ENCODE peak calls at places on chromosomes 7 and 10, in six cellular contexts. One of them, this sample, is unnamed.
A peak's percentile ranks its signal among the peaks of the same experiment; 100 is the strongest.

GRCh38 chr7:152986369-152986768 is 226.8 kb downstream of the ACTR3B start:
- DNase-seq in activated CD4-positive, CD25-positive, alpha-beta regulatory T cell treated with anti-CD3 and anti-CD28 coated beads, Interleukin-2, amount 50 U/mL, for 72 hours: no peak
- DNase-seq in HCT116: no peak
- DNase-seq in ureter: no peak
- DNase-seq in iris pigment epithelial cell: no peak
- DNase-seq in memory B cell: no peak
- DNase-seq in this sample: no peak

GRCh38 chr10:118374404-118374803 is 32.3 kb upstream of the FAM204A start:
- DNase-seq in activated CD4-positive, CD25-positive, alpha-beta regulatory T cell treated with anti-CD3 and anti-CD28 coated beads, Interleukin-2, amount 50 U/mL, for 72 hours: no peak
- DNase-seq in HCT116: no peak
- DNase-seq in ureter: no peak
- DNase-seq in iris pigment epithelial cell: peak; percentile 45
- DNase-seq in memory B cell: no peak
- DNase-seq in this sample: no peak

GRCh38 chr10:68720793-68721672 is at the start of gene CCAR1:
- DNase-seq in activated CD4-positive, CD25-positive, alpha-beta regulatory T cell treated with anti-CD3 and anti-CD28 coated beads, Interleukin-2, amount 50 U/mL, for 72 hours: peak; percentile 95
- DNase-seq in HCT116: peak; percentile 97
- DNase-seq in ureter: peak; percentile 96
- DNase-seq in iris pigment epithelial cell: peak; percentile 99
- DNase-seq in memory B cell: peak; percentile 96
- DNase-seq in this sample: peak; percentile 96

GRCh38 chr10:88409824-88410223 is 173.3 kb downstream of the RNLS start:
- DNase-seq in activated CD4-positive, CD25-positive, alpha-beta regulatory T cell treated with anti-CD3 and anti-CD28 coated beads, Interleukin-2, amount 50 U/mL, for 72 hours: no peak
- DNase-seq in HCT116: no peak
- DNase-seq in ureter: no peak
- DNase-seq in iris pigment epithelial cell: no peak
- DNase-seq in memory B cell: no peak
- DNase-seq in this sample: no peak

GRCh38 chr7:45098983-45099839 is 10.4 kb upstream of the NACAD start:
- DNase-seq in activated CD4-positive, CD25-positive, alpha-beta regulatory T cell treated with anti-CD3 and anti-CD28 coated beads, Interleukin-2, amount 50 U/mL, for 72 hours: no peak
- DNase-seq in HCT116: no peak
- DNase-seq in ureter: no peak
- DNase-seq in iris pigment epithelial cell: no peak
- DNase-seq in memory B cell: no peak
- DNase-seq in this sample: no peak

GRCh38 chr10:113221756-113222168 is 271.7 kb downstream of the TCF7L2 start:
- DNase-seq in activated CD4-positive, CD25-positive, alpha-beta regulatory T cell treated with anti-CD3 and anti-CD28 coated beads, Interleukin-2, amount 50 U/mL, for 72 hours: no peak
- DNase-seq in HCT116: peak; percentile 56
- DNase-seq in ureter: no peak
- DNase-seq in iris pigment epithelial cell: peak; percentile 13
- DNase-seq in memory B cell: no peak
- DNase-seq in this sample: no peak

GRCh38 chr10:125559210-125559609 is 123.8 kb downstream of the TEX36 start:
- DNase-seq in activated CD4-positive, CD25-positive, alpha-beta regulatory T cell treated with anti-CD3 and anti-CD28 coated beads, Interleukin-2, amount 50 U/mL, for 72 hours: no peak
- DNase-seq in HCT116: no peak
- DNase-seq in ureter: no peak
- DNase-seq in iris pigment epithelial cell: no peak
- DNase-seq in memory B cell: no peak
- DNase-seq in this sample: no peak

GRCh38 chr7:112296416-112296815 is 89.9 kb downstream of the ZNF277 start:
- DNase-seq in activated CD4-positive, CD25-positive, alpha-beta regulatory T cell treated with anti-CD3 and anti-CD28 coated beads, Interleukin-2, amount 50 U/mL, for 72 hours: no peak
- DNase-seq in HCT116: no peak
- DNase-seq in ureter: no peak
- DNase-seq in iris pigment epithelial cell: peak; percentile 31
- DNase-seq in memory B cell: no peak
- DNase-seq in this sample: no peak

GRCh38 chr10:78471723-78472541 is 438.3 kb downstream of the RPS24 start:
- DNase-seq in activated CD4-positive, CD25-positive, alpha-beta regulatory T cell treated with anti-CD3 and anti-CD28 coated beads, Interleukin-2, amount 50 U/mL, for 72 hours: no peak
- DNase-seq in HCT116: no peak
- DNase-seq in ureter: no peak
- DNase-seq in iris pigment epithelial cell: no peak
- DNase-seq in memory B cell: no peak
- DNase-seq in this sample: no peak